ENCODE peak calls at places on chromosomes 1 and 21, in ten cellular contexts. R is sigmoid colon, U is upper lobe of right lung, Y is heart right ventricle, N is foreskin fibroblast, J is Calu3, I is lower lobe of right lung, W is fibroblast of pulmonary artery, A is GM10248, G is B cell. B is an unnamed sample.
A peak's percentile ranks its signal among the peaks of the same experiment; 100 is the strongest.

GRCh38 chr1:47438321-47439150 is 692 bp downstream of the FOXD2 start:
- DNase-seq in R (no peak), U (peak; percentile 69), Y (no peak), N (no peak), J (peak; percentile 15), I (peak; percentile 53), W (no peak), A (no peak), G (no peak), B (peak; percentile 48)

GRCh38 chr1:39944410-39944809 is 10.5 kb upstream of the MFSD2A start:
- DNase-seq in R (no peak), U (no peak), Y (no peak), N (no peak), J (no peak), I (no peak), W (no peak), A (no peak), G (no peak), B (no peak)

GRCh38 chr1:155900161-155900560 is 11.0 kb downstream of the RIT1 start:
- DNase-seq in R (no peak), U (no peak), Y (no peak), N (no peak), J (no peak), I (no peak), W (no peak), A (no peak), G (no peak), B (no peak)

GRCh38 chr1:116134178-116134773 is 23.1 kb downstream of the MAB21L3 start:
- DNase-seq in R (no peak), U (no peak), Y (no peak), N (no peak), J (no peak), I (no peak), W (no peak), A (no peak), G (no peak), B (no peak)

GRCh38 chr1:34127006-34128000 is 37.7 kb downstream of the CSMD2 start:
- DNase-seq in R (no peak), U (no peak), Y (no peak), N (no peak), J (no peak), I (no peak), W (no peak), A (no peak), G (no peak), B (no peak)

GRCh38 chr21:20997308-20997632 is 939 bp upstream of the NCAM2 start:
- DNase-seq in R (no peak), U (no peak), Y (no peak), N (no peak), J (no peak), I (no peak), W (no peak), A (no peak), G (peak; percentile 21), B (no peak)

GRCh38 chr1:232891116-232891515 is 59.3 kb upstream of the NTPCR start:
- DNase-seq in R (no peak), U (no peak), Y (no peak), N (peak; percentile 9), J (no peak), I (no peak), W (peak; percentile 68), A (no peak), G (no peak), B (no peak)

GRCh38 chr1:154866995-154867795 is 2.9 kb downstream of the KCNN3 start:
- DNase-seq in R (no peak), U (peak; percentile 56), Y (no peak), N (peak; percentile 57), J (peak; percentile 52), I (no peak), W (peak; percentile 74), A (peak; percentile 70), G (no peak), B (no peak)

GRCh38 chr1:182205378-182206022 is 144.0 kb upstream of the ZNF648 start:
- DNase-seq in R (no peak), U (no peak), Y (no peak), N (no peak), J (no peak), I (no peak), W (no peak), A (no peak), G (no peak), B (no peak)

GRCh38 chr1:167171286-167171929 is 49.3 kb upstream of the POU2F1 start:
- DNase-seq in R (no peak), U (no peak), Y (no peak), N (peak; percentile 12), J (no peak), I (no peak), W (no peak), A (no peak), G (no peak), B (no peak)
- TF ChIP-seq CTCF in R (no peak), U (no peak), Y (no peak), N (no peak), J (no peak), I (no peak), W (no peak), A (no peak), G (no peak), B (no peak)

GRCh38 chr1:11364170-11364569 is 91.2 kb downstream of the UBIAD1 start:
- DNase-seq in R (no peak), U (no peak), Y (no peak), N (no peak), J (peak; percentile 40), I (no peak), W (no peak), A (no peak), G (no peak), B (peak; percentile 18)
- TF ChIP-seq CTCF in R (no peak), U (peak; percentile 25), Y (no peak), N (no peak), J (peak; percentile 45), I (peak; percentile 35), W (no peak), A (peak; percentile 37), G (peak; percentile 56), B (peak; percentile 50)

DNA sequence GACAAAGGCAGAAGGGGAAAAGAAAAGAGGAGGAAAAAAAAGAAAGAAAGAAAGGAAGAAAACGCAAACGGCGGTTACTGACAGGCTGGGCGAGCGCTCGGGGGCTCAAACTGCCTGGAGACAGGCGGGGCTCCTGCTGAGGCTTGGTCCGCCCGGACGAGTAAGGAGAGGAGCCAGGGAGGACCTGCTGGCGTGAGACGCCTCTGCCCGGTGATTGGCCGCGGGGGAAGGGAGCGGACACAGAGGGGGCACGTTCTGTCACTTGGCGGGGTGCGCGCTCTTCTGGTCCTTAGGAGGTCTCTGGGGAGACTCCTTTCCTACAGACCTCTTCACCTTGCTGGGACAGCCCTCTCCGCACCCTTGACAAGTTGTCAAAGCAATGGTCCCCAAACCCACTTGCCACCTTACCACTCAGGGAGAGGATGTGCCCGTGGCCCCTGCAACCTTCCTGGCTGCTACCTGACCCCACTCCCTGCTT is 791 bp upstream of the PIK3R3 start:
- DNase-seq in R (no peak), U (no peak), Y (peak; percentile 81), N (no peak), J (no peak), I (no peak), W (no peak), A (peak; percentile 78), G (peak; percentile 65), B (peak; percentile 57)
- TF ChIP-seq CTCF in R (no peak), U (no peak), Y (no peak), N (no peak), J (no peak), I (no peak), W (no peak), A (no peak), G (no peak), B (no peak)

GRCh38 chr1:222385262-222385661 is 162.6 kb downstream of the HHIPL2 start:
- DNase-seq in R (no peak), U (no peak), Y (no peak), N (no peak), J (no peak), I (no peak), W (no peak), A (no peak), G (no peak), B (no peak)

GRCh38 chr1:222385973-222386372 is 161.9 kb downstream of the HHIPL2 start:
- DNase-seq in R (no peak), U (no peak), Y (no peak), N (no peak), J (no peak), I (no peak), W (no peak), A (no peak), G (no peak), B (no peak)

GRCh38 chr1:222384536-222384935 is 163.4 kb downstream of the HHIPL2 start:
- DNase-seq in R (no peak), U (no peak), Y (no peak), N (no peak), J (no peak), I (no peak), W (no peak), A (no peak), G (no peak), B (no peak)

GRCh38 chr1:222390181-222390580 is 157.7 kb downstream of the HHIPL2 start:
- DNase-seq in R (no peak), U (no peak), Y (no peak), N (peak; percentile 7), J (no peak), I (no peak), W (no peak), A (no peak), G (no peak), B (no peak)

GRCh38 chr1:222387020-222387816 is 160.7 kb downstream of the HHIPL2 start:
- DNase-seq in R (no peak), U (no peak), Y (no peak), N (no peak), J (no peak), I (no peak), W (no peak), A (no peak), G (no peak), B (peak; percentile 3)
- TF ChIP-seq CTCF in R (no peak), U (no peak), Y (no peak), N (no peak), J (peak; percentile 21), I (no peak), W (peak; percentile 0), A (no peak), G (no peak), B (no peak)

GRCh38 chr1:235617808-235618207 is 31.8 kb downstream of the GNG4 start:
- DNase-seq in R (no peak), U (no peak), Y (no peak), N (peak; percentile 49), J (no peak), I (no peak), W (peak; percentile 60), A (no peak), G (no peak), B (no peak)
- TF ChIP-seq CTCF in R (no peak), U (no peak), Y (no peak), N (peak; percentile 72), J (no peak), I (no peak), W (peak; percentile 52), A (no peak), G (no peak), B (no peak)

DNA sequence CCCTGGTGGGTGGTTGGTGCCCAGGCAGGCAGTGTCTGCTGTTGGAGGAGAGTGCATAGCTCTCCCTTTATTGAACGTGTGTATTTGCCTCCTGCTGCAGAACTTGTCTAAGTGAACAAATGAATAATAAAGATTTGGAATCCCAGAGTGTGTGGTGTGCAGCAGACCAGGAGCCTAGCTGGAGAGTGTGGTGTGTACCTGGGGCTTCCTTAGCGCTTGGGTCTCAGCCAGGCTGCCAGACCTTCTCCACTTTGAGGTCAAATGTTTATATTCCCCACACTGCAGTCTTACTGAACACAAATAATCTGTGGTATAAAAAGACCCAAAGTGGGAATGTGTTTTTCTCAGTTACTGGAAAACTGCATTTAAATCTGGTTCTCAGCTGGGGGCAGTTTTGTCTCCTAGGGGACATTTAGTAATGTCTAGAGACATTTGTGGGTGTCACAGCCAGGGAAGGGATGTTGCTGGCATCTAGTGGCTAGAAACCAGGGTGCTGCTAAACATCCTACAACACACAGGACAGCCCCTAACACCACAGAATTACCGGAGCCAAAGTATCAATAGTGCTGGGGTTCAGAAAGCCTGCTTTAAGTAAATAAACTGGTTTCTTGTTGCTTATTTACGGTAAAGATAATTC is 23.6 kb downstream of the SLC37A1 start:
- DNase-seq in R (peak; percentile 14), U (peak; percentile 44), Y (no peak), N (no peak), J (no peak), I (no peak), W (peak; percentile 16), A (no peak), G (peak; percentile 53), B (peak; percentile 55)
- TF ChIP-seq CTCF in R (no peak), U (no peak), Y (no peak), N (no peak), J (no peak), I (no peak), W (peak; percentile 26), A (peak; percentile 55), G (peak; percentile 72), B (no peak)